ENCODE peak calls at places on chromosomes 5 and 9, in four cellular contexts. One of them, this sample, is unnamed.

GRCh38 chr5:56319281-56320242 is 86.4 kb upstream of the ANKRD55 start:
- DNase-seq in fibroblast of mammary gland: peak
- DNase-seq in Kasumi-1: no peak
- DNase-seq in NCI-H524: no peak
- DNase-seq in this sample: peak

GRCh38 chr9:79645110-79645509 is 73.3 kb downstream of the TLE4 start:
- DNase-seq in fibroblast of mammary gland: no peak
- DNase-seq in Kasumi-1: no peak
- DNase-seq in NCI-H524: no peak
- DNase-seq in this sample: no peak

GRCh38 chr9:134424818-134425217 is 98.6 kb downstream of the RXRA start:
- DNase-seq in fibroblast of mammary gland: no peak
- DNase-seq in Kasumi-1: no peak
- DNase-seq in NCI-H524: no peak
- DNase-seq in this sample: no peak

GRCh38 chr9:34463098-34463900 is 4.7 kb downstream of the DNAI1 start:
- DNase-seq in fibroblast of mammary gland: peak
- DNase-seq in Kasumi-1: no peak
- DNase-seq in NCI-H524: no peak
- DNase-seq in this sample: peak

GRCh38 chr9:21294325-21294724 is 10.8 kb downstream of the IFNA5 start:
- DNase-seq in fibroblast of mammary gland: peak
- DNase-seq in Kasumi-1: no peak
- DNase-seq in NCI-H524: peak
- DNase-seq in this sample: peak

GRCh38 chr5:143779506-143779905 is 32.5 kb upstream of the HMHB1 start:
- DNase-seq in fibroblast of mammary gland: no peak
- DNase-seq in Kasumi-1: no peak
- DNase-seq in NCI-H524: no peak
- DNase-seq in this sample: no peak

GRCh38 chr5:171555160-171555559 is 135.7 kb downstream of the FGF18 start:
- DNase-seq in fibroblast of mammary gland: no peak
- DNase-seq in Kasumi-1: no peak
- DNase-seq in NCI-H524: no peak
- DNase-seq in this sample: no peak

GRCh38 chr9:32589083-32589713 is 16.2 kb upstream of the NDUFB6 start:
- DNase-seq in fibroblast of mammary gland: peak
- DNase-seq in Kasumi-1: peak
- DNase-seq in NCI-H524: no peak
- DNase-seq in this sample: peak

GRCh38 chr5:110665184-110665726 is 61.2 kb downstream of the TMEM232 start:
- DNase-seq in fibroblast of mammary gland: no peak
- DNase-seq in Kasumi-1: no peak
- DNase-seq in NCI-H524: no peak
- DNase-seq in this sample: no peak

GRCh38 chr5:98205691-98206461 is 567.6 kb upstream of the RGMB start:
- DNase-seq in fibroblast of mammary gland: peak
- DNase-seq in Kasumi-1: no peak
- DNase-seq in NCI-H524: no peak
- DNase-seq in this sample: peak

GRCh38 chr5:109571785-109572184 is 117.9 kb upstream of the MAN2A1 start:
- DNase-seq in fibroblast of mammary gland: no peak
- DNase-seq in Kasumi-1: no peak
- DNase-seq in NCI-H524: no peak
- DNase-seq in this sample: no peak

GRCh38 chr9:131349881-131350563 is 43.9 kb upstream of the PRRC2B start:
- DNase-seq in fibroblast of mammary gland: peak
- DNase-seq in Kasumi-1: peak
- DNase-seq in NCI-H524: peak
- DNase-seq in this sample: peak

GRCh38 chr5:116759860-116760644 is 185.4 kb upstream of the SEMA6A start:
- DNase-seq in fibroblast of mammary gland: peak
- DNase-seq in Kasumi-1: no peak
- DNase-seq in NCI-H524: peak
- DNase-seq in this sample: peak

GRCh38 chr5:60248900-60249299 is 355.4 kb upstream of the PDE4D start:
- DNase-seq in fibroblast of mammary gland: no peak
- DNase-seq in Kasumi-1: peak
- DNase-seq in NCI-H524: no peak
- DNase-seq in this sample: no peak

GRCh38 chr5:170612256-170612656 is 108.4 kb downstream of the KCNIP1 start:
- DNase-seq in fibroblast of mammary gland: no peak
- DNase-seq in Kasumi-1: no peak
- DNase-seq in NCI-H524: peak
- DNase-seq in this sample: no peak

GRCh38 chr5:139903805-139904565 is 108.4 kb downstream of the PSD2 start:
- DNase-seq in fibroblast of mammary gland: no peak
- DNase-seq in Kasumi-1: no peak
- DNase-seq in NCI-H524: peak
- DNase-seq in this sample: no peak

GRCh38 chr9:36862206-36863145 is 171.6 kb downstream of the PAX5 start:
- DNase-seq in fibroblast of mammary gland: peak
- DNase-seq in Kasumi-1: peak
- DNase-seq in NCI-H524: no peak
- DNase-seq in this sample: peak

GRCh38 chr9:113511047-113511521 is 47.6 kb downstream of the RGS3 start:
- DNase-seq in fibroblast of mammary gland: no peak
- DNase-seq in Kasumi-1: no peak
- DNase-seq in NCI-H524: no peak
- DNase-seq in this sample: no peak

GRCh38 chr9:132555528-132555927 is 26.9 kb upstream of the BARHL1 start:
- DNase-seq in fibroblast of mammary gland: no peak
- DNase-seq in Kasumi-1: no peak
- DNase-seq in NCI-H524: no peak
- DNase-seq in this sample: no peak

GRCh38 chr9:98365227-98365669 is 109.8 kb upstream of the TBC1D2 start:
- DNase-seq in fibroblast of mammary gland: peak
- DNase-seq in Kasumi-1: peak
- DNase-seq in NCI-H524: peak
- DNase-seq in this sample: peak